ENCODE peak calls at places on chromosome 3, in ten cellular contexts. W, Q, G, L, P, F, K, Z, H and T are unnamed samples.

GRCh38 chr3:112454098-112454884 is 45.0 kb downstream of the BTLA start:
- DNase-seq in Q (no peak), L (no peak), K (no peak), F (no peak), H (no peak), G (no peak), Z (no peak), W (no peak), P (no peak), T (no peak)

GRCh38 chr3:122676759-122677158 is 3.9 kb upstream of the PARP14 start:
- DNase-seq in P (no peak), G (no peak), F (peak), K (no peak), H (no peak), W (no peak), L (no peak), Q (no peak), Z (no peak), T (peak)

GRCh38 chr3:139764069-139764905 is 86.5 kb upstream of the NMNAT3 start:
- DNase-seq in F (no peak), K (no peak), Q (no peak), L (no peak), Z (no peak), W (no peak), G (no peak), P (no peak), H (no peak), T (no peak)

GRCh38 chr3:72318504-72319201 is 529.6 kb downstream of the SHQ1 start:
- DNase-seq in Q (no peak), L (peak), G (no peak), W (no peak), F (peak), P (no peak), K (no peak), H (no peak), Z (peak), T (no peak)

GRCh38 chr3:152745677-152746076 is 89.3 kb upstream of the P2RY1 start:
- DNase-seq in H (no peak), G (no peak), L (no peak), W (no peak), F (no peak), K (no peak), P (no peak), Z (no peak), Q (no peak), T (no peak)

GRCh38 chr3:165451671-165452070 is 255.5 kb upstream of the SLITRK3 start:
- DNase-seq in P (no peak), H (no peak), Q (no peak), K (no peak), W (no peak), Z (no peak), F (no peak), L (no peak), G (no peak), T (no peak)

GRCh38 chr3:99418209-99418635 is 220.2 kb upstream of the COL8A1 start:
- DNase-seq in Q (no peak), H (no peak), G (no peak), F (no peak), Z (no peak), K (no peak), L (no peak), W (peak), P (no peak), T (no peak)

GRCh38 chr3:128775906-128776542 is 50.0 kb downstream of the RAB7A start:
- DNase-seq in Z (no peak), G (no peak), P (no peak), H (no peak), L (no peak), F (no peak), Q (no peak), W (no peak), K (no peak), T (no peak)

GRCh38 chr3:184541886-184542562 is 19.6 kb upstream of the EPHB3 start:
- DNase-seq in H (no peak), L (no peak), F (no peak), W (no peak), K (no peak), G (no peak), P (no peak), Z (no peak), Q (no peak), T (no peak)

GRCh38 chr3:41198526-41198925 is 779 bp upstream of the CTNNB1 start:
- DNase-seq in F (no peak), W (no peak), L (peak), Q (peak), G (no peak), H (no peak), K (no peak), Z (peak), P (peak), T (no peak)

GRCh38 chr3:158841387-158841786 is 39.5 kb downstream of the MFSD1 start:
- DNase-seq in P (no peak), W (no peak), F (no peak), G (no peak), K (no peak), H (no peak), Q (no peak), L (no peak), Z (no peak), T (no peak)

GRCh38 chr3:149424921-149425320 is 47.5 kb upstream of the TM4SF1 start:
- DNase-seq in W (no peak), F (no peak), H (no peak), G (no peak), Q (no peak), K (no peak), Z (no peak), L (no peak), P (no peak), T (no peak)

GRCh38 chr3:139357899-139358298 is 14.1 kb downstream of the MRPS22 start:
- DNase-seq in Z (no peak), Q (no peak), F (no peak), L (no peak), P (no peak), G (no peak), H (no peak), W (peak), K (no peak), T (no peak)

GRCh38 chr3:167899090-167899489 is 163.6 kb downstream of the SERPINI1 start:
- DNase-seq in H (no peak), F (no peak), K (no peak), P (no peak), W (no peak), G (no peak), L (no peak), Z (no peak), Q (no peak), T (no peak)

GRCh38 chr3:126113733-126114132 is 29.8 kb upstream of the SLC41A3 start:
- DNase-seq in H (peak), K (no peak), Z (no peak), P (no peak), F (no peak), Q (peak), G (no peak), L (peak), W (no peak), T (no peak)

GRCh38 chr3:181713300-181713647 is 1.5 kb downstream of the SOX2 start:
- DNase-seq in F (no peak), W (no peak), P (no peak), K (no peak), Z (no peak), L (no peak), H (no peak), Q (no peak), G (no peak), T (no peak)

GRCh38 chr3:179046497-179047353 is 24.9 kb downstream of the ZMAT3 start:
- DNase-seq in F (peak), G (no peak), P (no peak), L (no peak), W (peak), Q (no peak), H (no peak), Z (no peak), K (peak), T (no peak)

GRCh38 chr3:45647148-45647619 is 42.0 kb upstream of the SACM1L start:
- DNase-seq in P (no peak), H (no peak), F (peak), L (no peak), Q (no peak), G (no peak), Z (peak), K (peak), W (no peak), T (peak)

GRCh38 chr3:159189994-159190669 is 388.3 kb downstream of the MFSD1 start:
- DNase-seq in K (peak), Q (no peak), P (no peak), Z (no peak), G (no peak), F (no peak), L (no peak), W (no peak), H (no peak), T (peak)

GRCh38 chr3:43248194-43248593 is 38.1 kb upstream of the SNRK start:
- DNase-seq in G (no peak), H (no peak), Q (no peak), Z (no peak), K (peak), F (no peak), L (no peak), P (no peak), W (no peak), T (no peak)

GRCh38 chr3:164539215-164539614 is 539.1 kb downstream of the SI start:
- DNase-seq in K (no peak), H (no peak), W (no peak), P (no peak), L (no peak), G (no peak), Q (no peak), Z (no peak), F (no peak), T (no peak)

GRCh38 chr3:149020839-149021252 is 29.5 kb downstream of the GYG1 start:
- DNase-seq in W (no peak), L (no peak), K (no peak), G (no peak), F (peak), Z (no peak), H (no peak), Q (no peak), P (no peak), T (no peak)

GRCh38 chr3:136380530-136380929 is 130.4 kb downstream of the PCCB start:
- DNase-seq in P (no peak), Q (peak), W (no peak), Z (no peak), G (no peak), F (peak), K (peak), H (no peak), L (no peak), T (no peak)

GRCh38 chr3:14371573-14372474 is 30.6 kb upstream of the SLC6A6 start:
- DNase-seq in F (peak), W (peak), K (peak), Z (peak), Q (no peak), P (peak), H (no peak), G (no peak), L (peak), T (peak)
- TF ChIP-seq CTCF in F (no peak), W (no peak), K (peak), Z (no peak), Q (no peak), P (no peak), H (no peak), G (no peak), L (peak), T (no peak)

DNA sequence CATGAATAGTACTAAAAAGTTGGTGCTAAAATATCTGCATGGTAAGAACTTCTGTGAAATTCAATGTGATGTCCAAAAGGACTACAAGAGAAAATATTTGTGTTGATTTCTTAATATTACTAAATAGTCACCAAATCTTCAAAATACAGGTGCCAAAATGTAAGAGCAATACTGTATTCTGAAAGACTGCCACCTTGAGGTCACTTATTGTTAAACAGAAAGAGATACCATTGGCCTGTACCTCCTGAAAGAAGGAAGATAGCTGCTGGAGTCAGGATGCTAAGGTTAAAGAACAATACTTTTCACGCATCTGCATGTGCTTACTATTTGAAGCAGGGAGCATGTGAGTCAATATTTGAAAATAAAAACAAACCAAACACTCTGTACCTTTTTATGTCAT is 72.0 kb upstream of the LSAMP start:
- DNase-seq in Z (no peak), G (no peak), W (peak), H (no peak), K (no peak), P (no peak), F (peak), L (peak), Q (no peak), T (peak)
- TF ChIP-seq CTCF in Z (no peak), G (no peak), W (peak), H (peak), K (peak), P (no peak), F (no peak), L (peak), Q (peak), T (peak)

DNA sequence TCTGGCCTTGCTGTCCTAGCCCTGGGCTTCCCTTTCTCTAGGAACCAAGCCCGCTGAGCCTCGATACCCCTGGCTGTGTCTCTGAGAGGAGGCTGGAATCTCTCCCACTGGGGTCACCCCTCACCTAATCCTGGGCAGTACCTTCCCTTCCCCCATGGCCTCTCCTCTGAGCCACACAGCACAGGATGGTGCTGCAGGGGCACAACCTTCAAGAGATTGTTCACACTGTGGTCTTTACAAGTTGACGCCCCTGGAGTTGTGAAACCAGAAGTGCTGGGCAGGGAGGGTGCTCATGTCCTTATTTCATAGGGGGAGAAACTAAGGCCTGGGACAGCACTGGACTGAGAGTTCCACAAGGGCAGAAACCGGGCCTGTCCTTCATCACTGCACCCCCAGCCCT is 70.9 kb upstream of the TMEM115 start:
- DNase-seq in G (no peak), H (no peak), K (no peak), F (no peak), W (no peak), L (no peak), Q (no peak), P (no peak), Z (no peak), T (no peak)
- TF ChIP-seq CTCF in G (no peak), H (no peak), K (no peak), F (no peak), W (no peak), L (no peak), Q (no peak), P (no peak), Z (no peak), T (no peak)

DNA sequence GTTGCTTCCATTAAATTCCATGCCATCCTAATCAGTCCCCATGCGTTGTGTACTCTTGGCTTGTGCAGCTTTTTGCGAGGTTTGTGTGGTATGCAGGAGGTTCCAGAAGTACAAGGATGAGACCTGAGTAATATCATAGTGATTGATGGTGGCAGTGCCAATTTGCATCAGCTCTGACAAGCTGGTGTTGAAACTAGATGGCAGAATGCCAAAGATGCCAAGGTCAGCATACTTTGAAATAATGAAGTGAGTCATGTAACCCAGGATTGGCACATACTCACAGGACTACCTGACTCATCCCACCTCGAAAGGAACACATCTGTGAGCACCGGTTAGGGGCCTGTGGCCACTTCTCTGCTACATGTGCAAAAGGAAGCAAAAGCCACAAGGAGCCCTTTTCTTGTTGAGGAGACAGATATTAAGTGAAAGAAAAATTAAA is 14.3 kb downstream of the KAT2B start:
- DNase-seq in H (no peak), P (peak), K (peak), W (peak), G (no peak), Z (peak), Q (no peak), L (no peak), F (peak), T (peak)
- TF ChIP-seq CTCF in H (no peak), P (no peak), K (no peak), W (no peak), G (no peak), Z (no peak), Q (no peak), L (no peak), F (no peak), T (no peak)

DNA sequence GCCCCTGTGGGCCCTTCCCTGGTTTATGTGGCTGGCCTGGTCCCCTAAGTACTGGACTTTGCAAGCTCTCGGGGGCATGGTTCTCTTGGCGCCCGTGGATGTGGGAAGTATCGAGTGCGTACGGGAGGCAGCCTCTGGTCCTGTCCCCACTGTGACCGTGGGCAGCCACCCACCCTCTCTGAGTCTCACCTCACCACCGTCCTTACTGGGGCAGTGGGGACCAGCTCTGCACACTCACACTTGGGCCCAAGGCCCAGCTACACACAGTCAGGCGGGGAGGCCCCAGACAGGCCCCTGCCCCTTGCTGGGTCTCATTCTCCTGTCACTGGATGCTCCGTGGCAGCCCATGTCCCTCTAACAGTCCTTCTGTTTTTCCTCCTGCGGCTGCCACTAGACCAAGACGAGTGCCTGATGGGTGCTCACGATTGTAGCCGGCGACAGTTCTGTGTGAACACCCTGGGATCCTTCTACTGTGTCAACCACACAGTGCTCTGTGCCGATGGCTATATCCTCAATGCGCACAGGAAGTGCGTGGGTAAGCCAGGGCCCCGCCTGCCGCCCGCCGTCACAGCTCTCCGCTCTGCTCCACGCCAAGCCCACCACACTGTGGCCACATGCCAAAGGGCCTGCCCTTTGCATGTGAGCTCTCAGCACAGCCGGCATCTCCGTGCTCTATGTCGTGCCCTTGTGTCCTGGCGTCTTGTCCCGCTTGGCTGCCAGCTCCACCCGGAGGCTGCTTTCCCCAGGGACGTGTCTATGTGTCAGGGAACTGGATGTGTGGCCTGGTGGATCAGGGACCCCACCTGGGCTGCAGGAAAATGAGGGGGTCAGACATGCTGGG is 72.7 kb downstream of the FBLN2 start:
- DNase-seq in Z (no peak), P (peak), W (no peak), Q (no peak), K (no peak), L (no peak), G (peak), F (no peak), H (no peak), T (no peak)
- TF ChIP-seq CTCF in Z (no peak), P (no peak), W (no peak), Q (peak), K (no peak), L (no peak), G (no peak), F (no peak), H (no peak), T (no peak)

GRCh38 chr3:187745201-187746058 is at the start of gene BCL6:
- DNase-seq in G (peak), L (peak), P (peak), W (peak), H (peak), Q (peak), K (peak), F (peak), Z (peak), T (peak)
- TF ChIP-seq CTCF in G (no peak), L (no peak), P (peak), W (no peak), H (no peak), Q (no peak), K (no peak), F (no peak), Z (no peak), T (no peak)

GRCh38 chr3:141876381-141876890 is at the start of gene ATP1B3:
- DNase-seq in L (peak), P (peak), W (peak), Q (peak), Z (peak), H (peak), K (peak), G (peak), F (peak), T (peak)
- TF ChIP-seq CTCF in L (no peak), P (peak), W (no peak), Q (no peak), Z (no peak), H (no peak), K (no peak), G (no peak), F (no peak), T (no peak)

GRCh38 chr3:20222274-20222673 is 36.3 kb upstream of the SGO1 start:
- DNase-seq in H (no peak), Q (no peak), Z (no peak), L (no peak), P (no peak), G (no peak), K (no peak), F (no peak), W (no peak), T (no peak)

GRCh38 chr3:20230954-20231353 is 44.9 kb upstream of the SGO1 start:
- DNase-seq in W (no peak), G (no peak), F (no peak), K (no peak), H (no peak), Z (no peak), L (no peak), Q (no peak), P (no peak), T (no peak)

DNA sequence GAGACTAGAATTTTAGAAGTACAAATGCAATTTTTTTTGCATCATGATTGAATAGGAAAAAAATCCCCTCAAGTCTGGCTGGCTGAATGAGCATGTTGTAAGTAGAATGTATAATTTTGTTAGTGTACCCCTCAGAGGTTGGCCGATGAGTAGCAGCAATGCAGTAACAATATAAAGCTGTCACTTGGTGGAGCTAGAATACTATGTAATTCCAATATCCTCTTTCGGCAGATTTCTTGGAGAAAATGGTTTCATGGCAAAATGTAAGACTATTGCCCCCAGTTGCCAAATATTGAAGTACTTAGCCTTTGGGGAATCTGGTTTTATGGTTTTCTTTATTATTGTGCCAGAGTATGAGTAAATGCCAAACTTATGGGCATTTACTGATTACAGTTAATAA is 39.8 kb upstream of the SGO1 start:
- DNase-seq in Z (peak), G (no peak), P (no peak), Q (no peak), W (no peak), H (no peak), F (peak), K (peak), L (peak), T (peak)
- TF ChIP-seq CTCF in Z (peak), G (no peak), P (peak), Q (peak), W (no peak), H (peak), F (peak), K (peak), L (peak), T (peak)

GRCh38 chr3:197331131-197331530 is 32.7 kb upstream of the DLG1 start:
- DNase-seq in G (no peak), F (no peak), Q (no peak), P (no peak), Z (peak), L (no peak), K (no peak), H (no peak), W (no peak), T (no peak)
- TF ChIP-seq CTCF in G (no peak), F (no peak), Q (peak), P (no peak), Z (peak), L (peak), K (peak), H (no peak), W (no peak), T (no peak)